ENCODE peak calls at places on chromosomes 3 and 15, in nine cellular contexts. Q, M, L, I, N, V, F, K and O are unnamed samples.
A peak's percentile ranks its signal among the peaks of the same experiment; 100 is the strongest.

GRCh38 chr15:85618956-85619491 is 175.7 kb downstream of the KLHL25 start:
- DNase-seq in Q (peak; percentile 99), M (peak; percentile 98), L (peak; percentile 97), I (peak; percentile 99), N (no peak), V (peak; percentile 92), F (no peak), K (peak; percentile 98), O (peak; percentile 29)

GRCh38 chr15:51240066-51240465 is 98.3 kb downstream of the CYP19A1 start:
- DNase-seq in Q (no peak), M (no peak), L (no peak), I (no peak), N (peak; percentile 3), V (no peak), F (no peak), K (no peak), O (peak; percentile 57)

GRCh38 chr15:35108453-35108852 is 23.4 kb upstream of the NANOGP8 start:
- DNase-seq in Q (no peak), M (no peak), L (no peak), I (no peak), N (no peak), V (no peak), F (no peak), K (no peak), O (no peak)

GRCh38 chr15:85407421-85408269 is 27.2 kb downstream of the AKAP13 start:
- DNase-seq in Q (peak; percentile 90), M (peak; percentile 95), L (peak; percentile 89), I (peak; percentile 89), N (no peak), V (no peak), F (no peak), K (peak; percentile 76), O (peak; percentile 54)

GRCh38 chr3:8970971-8971589 is 7.8 kb upstream of the RAD18 start:
- DNase-seq in Q (peak; percentile 67), M (peak; percentile 48), L (peak; percentile 75), I (peak; percentile 63), N (peak; percentile 72), V (peak; percentile 63), F (peak; percentile 44), K (peak; percentile 74), O (peak; percentile 72)

GRCh38 chr3:18044191-18044590 is 301.8 kb upstream of the TBC1D5 start:
- DNase-seq in Q (no peak), M (no peak), L (no peak), I (no peak), N (no peak), V (no peak), F (no peak), K (no peak), O (no peak)

GRCh38 chr3:174431717-174432116 is 427.4 kb upstream of the NAALADL2 start:
- DNase-seq in Q (peak; percentile 77), M (peak; percentile 79), L (peak; percentile 25), I (peak; percentile 37), N (no peak), V (no peak), F (no peak), K (peak; percentile 39), O (no peak)

GRCh38 chr3:48187579-48188265 is 495 bp downstream of the CDC25A start:
- DNase-seq in Q (no peak), M (no peak), L (no peak), I (no peak), N (peak; percentile 80), V (no peak), F (no peak), K (peak; percentile 4), O (no peak)

GRCh38 chr3:133746722-133747086 is 511 bp downstream of the TF start:
- DNase-seq in Q (no peak), M (no peak), L (no peak), I (no peak), N (no peak), V (no peak), F (no peak), K (no peak), O (no peak)

GRCh38 chr3:128996200-128996599 is 2.3 kb upstream of the CFAP92 start:
- DNase-seq in Q (no peak), M (no peak), L (no peak), I (no peak), N (no peak), V (no peak), F (no peak), K (no peak), O (no peak)

GRCh38 chr3:98536456-98537017 is 4.8 kb downstream of the GPR15 start:
- DNase-seq in Q (no peak), M (no peak), L (no peak), I (no peak), N (no peak), V (no peak), F (no peak), K (no peak), O (peak; percentile 96)

DNA sequence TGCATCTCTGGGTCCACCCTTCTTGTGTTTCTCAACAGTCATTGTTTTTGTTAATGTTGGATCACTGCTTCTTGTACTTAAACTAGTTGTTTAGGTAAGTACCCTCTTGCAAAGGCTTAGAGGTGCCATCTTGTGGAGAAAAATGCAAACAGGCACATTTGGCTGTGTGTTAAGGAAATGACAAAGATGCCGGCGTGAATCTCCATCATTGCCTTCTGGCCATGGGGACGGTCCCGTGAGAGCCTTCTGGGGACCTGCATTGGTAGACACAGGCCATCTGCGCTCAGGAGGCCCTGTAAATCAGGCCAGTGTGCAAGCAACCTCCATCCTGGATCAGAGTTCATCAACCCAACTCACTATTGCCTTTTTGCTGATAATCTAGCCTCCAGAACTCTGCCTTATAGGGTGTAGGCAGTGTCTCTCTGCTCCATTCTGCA is 158.6 kb upstream of the NR2E3 start:
- DNase-seq in Q (peak; percentile 84), M (peak; percentile 65), L (peak; percentile 88), I (peak; percentile 82), N (peak; percentile 59), V (no peak), F (peak; percentile 36), K (peak; percentile 66), O (peak; percentile 80)
- TF ChIP-seq CTCF in Q (peak; percentile 72), M (peak; percentile 77), L (peak; percentile 65), I (peak; percentile 73), N (peak; percentile 64), V (peak; percentile 23), F (peak; percentile 69), K (peak; percentile 70), O (peak; percentile 58)

DNA sequence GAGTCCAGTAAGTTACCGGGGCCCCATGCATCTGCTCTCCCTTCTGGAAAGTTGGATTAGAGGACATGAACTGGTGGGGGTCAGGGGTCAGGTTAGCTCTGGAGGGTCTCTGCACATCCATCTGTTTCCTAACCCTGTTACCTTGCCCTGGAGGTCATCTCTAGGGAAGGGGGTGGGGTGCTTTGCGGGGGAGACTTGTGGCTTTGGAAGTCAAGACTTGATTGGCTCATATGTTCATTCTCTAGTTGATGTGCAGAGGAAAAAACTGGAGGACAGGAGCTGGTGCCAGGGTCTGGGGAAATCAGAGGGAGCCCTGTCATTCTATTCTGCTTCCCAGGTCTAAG is 42.9 kb upstream of the ROPN1 start:
- DNase-seq in Q (no peak), M (no peak), L (no peak), I (no peak), N (no peak), V (peak; percentile 20), F (no peak), K (no peak), O (no peak)
- H3K4me3 ChIP-seq in Q (no peak overlapping the region), M (no peak overlapping the region), L (no peak overlapping the region), I (no peak overlapping the region), N (no peak overlapping the region), V (peak overlapping the region; percentile 73), F (peak overlapping the region; percentile 91), K (no peak overlapping the region), O (no peak overlapping the region)

DNA sequence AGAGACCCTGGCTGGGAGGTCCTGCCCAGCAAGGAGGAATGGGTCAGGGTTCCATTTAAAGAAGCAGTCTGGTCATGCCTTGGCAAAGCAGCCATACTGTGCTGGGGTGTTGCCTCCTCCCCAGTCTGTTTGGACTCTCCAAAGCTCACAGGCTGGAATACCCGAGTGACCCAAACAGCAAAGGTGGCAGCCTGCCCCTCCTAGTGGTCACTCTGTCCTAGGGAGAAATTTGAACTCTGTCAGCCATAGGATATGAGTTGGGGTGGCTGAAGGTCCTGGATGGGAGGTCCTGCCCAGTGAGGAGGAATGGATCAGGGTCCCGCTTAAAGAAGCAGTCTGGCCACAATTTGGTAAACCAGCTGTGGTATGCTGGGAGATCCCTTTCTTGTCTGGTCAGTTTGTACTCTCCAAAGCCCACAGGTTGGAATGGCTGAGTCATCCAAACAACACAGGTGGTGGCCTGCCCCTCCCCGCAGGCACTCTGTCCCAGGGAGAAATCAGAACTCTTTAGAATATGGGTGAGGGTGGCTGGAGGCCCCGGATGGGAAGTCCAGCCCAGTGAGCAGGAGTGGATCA is 45.0 kb downstream of the CCR1 start:
- DNase-seq in Q (no peak), M (peak; percentile 91), L (no peak), I (no peak), N (peak; percentile 88), V (no peak), F (no peak), K (no peak), O (no peak)
- TF ChIP-seq CTCF in Q (peak; percentile 14), M (peak; percentile 24), L (no peak), I (no peak), N (no peak), V (no peak), F (no peak), K (peak; percentile 18), O (no peak)

GRCh38 chr3:181851063-181851462 is 139.3 kb downstream of the SOX2 start:
- DNase-seq in Q (no peak), M (no peak), L (no peak), I (no peak), N (peak; percentile 69), V (no peak), F (no peak), K (no peak), O (no peak)

GRCh38 chr3:181844227-181844626 is 132.5 kb downstream of the SOX2 start:
- DNase-seq in Q (no peak), M (no peak), L (no peak), I (no peak), N (peak; percentile 23), V (no peak), F (no peak), K (no peak), O (no peak)

GRCh38 chr3:181847276-181847675 is 135.6 kb downstream of the SOX2 start:
- DNase-seq in Q (no peak), M (peak; percentile 4), L (no peak), I (no peak), N (no peak), V (no peak), F (no peak), K (no peak), O (no peak)
- H3K4me3 ChIP-seq in Q (no peak overlapping the region), M (no peak overlapping the region), L (no peak overlapping the region), I (no peak overlapping the region), N (no peak overlapping the region), V (no peak overlapping the region), F (no peak overlapping the region), K (no peak overlapping the region), O (no peak overlapping the region)